ENCODE peak calls at places on chromosomes 2 and 18, in nine cellular contexts. K is hepatocyte, G is H9, U is SK-N-SH, H is fibroblast of lung, M is Caco-2, Z is thyroid gland, E is uterus, X is cardiac muscle cell. I is an unnamed sample. For H3K4me1 and H3K27me3, the result is how much of the 10 kb centered on the place peaks cover.

GRCh38 chr2:56739421-56739820 is 555.6 kb downstream of the CCDC85A start:
- DNase-seq in K (no peak), G (no peak), U (no peak), H (no peak), M (no peak), Z (no peak), E (no peak), X (no peak), I (no peak)

GRCh38 chr2:229454934-229455631 is 184.0 kb upstream of the PID1 start:
- DNase-seq in K (peak), G (no peak), U (no peak), H (peak), M (no peak), Z (no peak), E (no peak), X (peak), I (no peak)

GRCh38 chr2:189281151-189281550 is 101.6 kb upstream of the COL5A2 start:
- DNase-seq in K (no peak), G (no peak), U (no peak), H (peak), M (no peak), Z (no peak), E (no peak), X (no peak), I (no peak)

GRCh38 chr2:107325983-107326786 is 440.2 kb upstream of the ST6GAL2 start:
- DNase-seq in K (no peak), G (no peak), U (no peak), H (peak), M (no peak), Z (peak), E (no peak), X (peak), I (peak)

GRCh38 chr2:45904931-45905642 is 253.6 kb downstream of the PRKCE start:
- DNase-seq in K (no peak), G (no peak), U (no peak), H (no peak), M (no peak), Z (peak), E (no peak), X (no peak), I (no peak)

GRCh38 chr2:240479561-240479960 is 44.1 kb downstream of the GPC1 start:
- DNase-seq in K (peak), G (peak), U (peak), H (no peak), M (no peak), Z (no peak), E (no peak), X (no peak), I (no peak)

GRCh38 chr18:21629089-21629832 is 17.1 kb downstream of the SNRPD1 start:
- DNase-seq in K (no peak), G (no peak), U (no peak), H (no peak), M (no peak), Z (no peak), E (no peak), X (no peak), I (no peak)

GRCh38 chr2:15763822-15764682 is 172.4 kb downstream of the DDX1 start:
- DNase-seq in K (no peak), G (peak), U (no peak), H (no peak), M (no peak), Z (no peak), E (no peak), X (no peak), I (no peak)

GRCh38 chr2:117411983-117412382 is 402.5 kb upstream of the DDX18 start:
- DNase-seq in K (no peak), G (no peak), U (no peak), H (no peak), M (no peak), Z (no peak), E (no peak), X (no peak), I (no peak)

GRCh38 chr2:181621779-181622490 is 35.0 kb downstream of the CERKL start:
- DNase-seq in K (no peak), G (no peak), U (peak), H (no peak), M (no peak), Z (no peak), E (no peak), X (no peak), I (no peak)

GRCh38 chr2:97732436-97733340 is 19.3 kb downstream of the ZAP70 start:
- DNase-seq in K (no peak), G (no peak), U (no peak), H (no peak), M (peak), Z (no peak), E (no peak), X (no peak), I (no peak)

GRCh38 chr2:191976436-191976835 is 129.5 kb upstream of the CAVIN2 start:
- DNase-seq in K (no peak), G (no peak), U (no peak), H (peak), M (no peak), Z (no peak), E (no peak), X (peak), I (no peak)

GRCh38 chr18:75255113-75255512 is 44.5 kb downstream of the TSHZ1 start:
- DNase-seq in K (no peak), G (no peak), U (no peak), H (no peak), M (no peak), Z (no peak), E (no peak), X (no peak), I (no peak)

GRCh38 chr2:68753318-68753717 is 18.7 kb downstream of the ARHGAP25 start:
- DNase-seq in K (no peak), G (no peak), U (no peak), H (no peak), M (no peak), Z (no peak), E (no peak), X (no peak), I (no peak)

GRCh38 chr18:3328522-3328921 is 66.6 kb downstream of the MYL12B start:
- DNase-seq in K (no peak), G (no peak), U (no peak), H (peak), M (no peak), Z (no peak), E (no peak), X (no peak), I (no peak)

GRCh38 chr2:85920810-85921545 is 32.2 kb upstream of the ST3GAL5 start:
- DNase-seq in K (peak), G (no peak), U (no peak), H (no peak), M (no peak), Z (no peak), E (no peak), X (peak), I (peak)

GRCh38 chr2:140504596-140504995 is 1626.2 kb downstream of the LRP1B start:
- DNase-seq in K (no peak), G (no peak), U (no peak), H (no peak), M (no peak), Z (no peak), E (no peak), X (no peak), I (no peak)

GRCh38 chr18:6441201-6441600 is 26.5 kb upstream of the L3MBTL4 start:
- DNase-seq in K (no peak), G (no peak), U (no peak), H (peak), M (no peak), Z (no peak), E (no peak), X (peak), I (no peak)

GRCh38 chr18:59502899-59503245 is 143.8 kb upstream of the LMAN1 start:
- DNase-seq in K (no peak), G (no peak), U (peak), H (no peak), M (no peak), Z (no peak), E (no peak), X (no peak), I (no peak)

GRCh38 chr18:43267818-43268217 is 9.5 kb downstream of the SYT4 start:
- DNase-seq in K (no peak), G (no peak), U (no peak), H (no peak), M (no peak), Z (no peak), E (no peak), X (no peak), I (no peak)

DNA sequence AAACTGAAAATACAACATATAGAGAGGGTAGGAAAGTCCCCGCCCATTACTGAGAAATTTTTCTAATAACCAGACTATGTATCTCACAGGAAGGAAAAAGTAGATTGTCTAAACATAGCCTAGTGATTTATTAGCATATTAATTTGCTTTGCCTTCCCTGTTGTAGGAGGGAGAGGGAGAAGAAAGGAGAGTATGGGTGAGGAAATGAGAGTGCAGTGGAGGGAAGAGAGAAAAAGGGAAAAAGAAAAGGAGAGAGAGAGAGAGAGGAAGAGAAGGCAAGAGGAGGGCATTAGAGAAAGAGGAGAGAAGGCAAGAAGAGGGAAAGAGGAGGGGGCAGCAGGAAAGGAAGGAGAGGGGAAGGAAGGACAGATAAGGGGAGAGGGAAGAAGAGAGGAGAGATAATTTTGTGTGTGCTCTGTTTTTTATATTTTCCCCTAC is 3.6 kb upstream of the KYNU start:
- DNase-seq in K (no peak), G (no peak), U (no peak), H (no peak), M (no peak), Z (no peak), E (no peak), X (no peak), I (no peak)
- H3K4me1 ChIP-seq in K (under half), G (under half), U (under half), H (under half), M (under half), Z (under half), E (under half), X (under half), I (under half)

DNA sequence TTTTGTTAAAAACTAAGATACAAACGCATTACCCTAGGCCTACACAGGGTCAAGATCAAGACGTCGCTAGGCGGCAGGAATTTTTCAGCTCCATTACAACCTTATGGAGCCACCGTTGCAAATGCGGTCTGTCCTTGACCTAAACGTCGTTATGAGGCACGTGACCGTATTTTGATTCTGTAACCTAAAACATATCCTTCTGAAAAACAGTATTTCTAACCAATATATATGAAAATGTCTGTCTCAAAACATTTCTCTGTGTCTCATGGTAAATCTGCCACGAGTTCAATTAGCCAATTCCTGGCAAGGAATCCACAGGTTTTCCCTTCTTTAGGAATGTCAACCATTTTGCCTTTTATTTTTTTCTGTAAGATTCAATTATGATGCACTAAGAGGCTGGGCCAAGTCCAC is 1.7 kb downstream of the RTN4 start:
- DNase-seq in K (peak), G (no peak), U (peak), H (peak), M (peak), Z (no peak), E (no peak), X (peak), I (peak)
- H3K27me3 ChIP-seq in K (under half), G (under half), U (under half), H (under half), M (under half), Z (under half), E (under half), X (under half), I (under half)

GRCh38 chr2:65550246-65550645 is 117.8 kb upstream of the SPRED2 start:
- DNase-seq in K (no peak), G (no peak), U (no peak), H (no peak), M (no peak), Z (no peak), E (no peak), X (no peak), I (no peak)

GRCh38 chr2:65546406-65546805 is 114.0 kb upstream of the SPRED2 start:
- DNase-seq in K (no peak), G (no peak), U (no peak), H (no peak), M (no peak), Z (no peak), E (no peak), X (no peak), I (no peak)

GRCh38 chr2:65548571-65549261 is 116.3 kb upstream of the SPRED2 start:
- DNase-seq in K (no peak), G (no peak), U (no peak), H (no peak), M (no peak), Z (no peak), E (no peak), X (no peak), I (no peak)

GRCh38 chr2:65551528-65551927 is 119.1 kb upstream of the SPRED2 start:
- DNase-seq in K (no peak), G (no peak), U (no peak), H (no peak), M (no peak), Z (no peak), E (no peak), X (no peak), I (no peak)

DNA sequence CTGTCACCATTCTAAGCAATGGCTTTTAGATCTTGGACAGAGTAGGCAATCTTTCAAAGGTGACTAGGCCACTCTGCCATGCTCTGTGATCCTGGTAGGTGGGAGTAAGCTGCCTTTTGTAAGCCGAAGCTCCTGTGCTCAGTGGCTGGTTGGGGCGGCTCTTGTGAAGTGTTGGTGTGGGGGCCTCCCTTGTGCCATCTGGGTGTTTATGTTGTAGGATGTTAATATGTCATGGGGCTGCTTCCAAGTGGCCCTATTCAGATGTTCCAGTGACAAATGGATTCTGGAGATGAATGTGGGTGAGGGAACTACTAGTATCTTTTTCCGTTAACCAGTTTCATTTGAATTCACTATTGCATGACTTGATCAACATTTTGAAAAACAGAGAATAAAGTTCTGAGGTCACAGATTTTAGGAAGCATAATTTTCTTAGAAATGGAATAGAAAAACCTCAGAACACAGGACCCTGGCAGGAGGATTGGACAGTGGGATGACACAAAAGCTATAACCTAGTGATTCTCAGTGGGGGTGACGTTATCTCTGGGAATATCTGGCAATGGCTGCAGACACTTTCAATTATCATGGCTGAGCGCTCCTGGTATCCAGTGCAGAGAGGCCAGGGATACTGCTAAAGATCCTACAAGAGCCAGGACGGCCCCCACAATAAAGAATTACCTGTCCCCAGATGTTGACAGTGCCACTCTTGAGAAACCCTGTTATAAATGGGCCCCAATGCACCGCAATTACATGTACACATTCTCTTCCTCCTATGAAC is 117.0 kb upstream of the SPRED2 start:
- DNase-seq in K (no peak), G (no peak), U (peak), H (no peak), M (no peak), Z (no peak), E (no peak), X (no peak), I (no peak)
- TF ChIP-seq CTCF in K (no peak), G (no peak), U (no peak), H (no peak), M (no peak), Z (no peak), E (no peak), X (no peak), I (no peak)

GRCh38 chr2:423479-423878 is 135.6 kb upstream of the ALKAL2 start:
- DNase-seq in K (no peak), G (no peak), U (no peak), H (no peak), M (no peak), Z (no peak), E (no peak), X (no peak), I (no peak)
- H3K4me1 ChIP-seq in K (under half), G (under half), U (under half), H (under half), M (under half), Z (under half), E (under half), X (under half), I (under half)

GRCh38 chr2:127216593-127216992 is 3.5 kb downstream of the CYP27C1 start:
- DNase-seq in K (no peak), G (no peak), U (no peak), H (no peak), M (no peak), Z (no peak), E (no peak), X (no peak), I (no peak)

GRCh38 chr2:127218843-127219715 is 1.0 kb downstream of the CYP27C1 start:
- DNase-seq in K (peak), G (no peak), U (peak), H (no peak), M (no peak), Z (no peak), E (peak), X (peak), I (no peak)

GRCh38 chr2:127219716-127220090 is 396 bp downstream of the CYP27C1 start:
- DNase-seq in K (peak), G (peak), U (peak), H (no peak), M (no peak), Z (peak), E (peak), X (no peak), I (no peak)

GRCh38 chr2:127217470-127218325 is 2.4 kb downstream of the CYP27C1 start:
- DNase-seq in K (no peak), G (peak), U (no peak), H (no peak), M (no peak), Z (no peak), E (no peak), X (no peak), I (no peak)

DNA sequence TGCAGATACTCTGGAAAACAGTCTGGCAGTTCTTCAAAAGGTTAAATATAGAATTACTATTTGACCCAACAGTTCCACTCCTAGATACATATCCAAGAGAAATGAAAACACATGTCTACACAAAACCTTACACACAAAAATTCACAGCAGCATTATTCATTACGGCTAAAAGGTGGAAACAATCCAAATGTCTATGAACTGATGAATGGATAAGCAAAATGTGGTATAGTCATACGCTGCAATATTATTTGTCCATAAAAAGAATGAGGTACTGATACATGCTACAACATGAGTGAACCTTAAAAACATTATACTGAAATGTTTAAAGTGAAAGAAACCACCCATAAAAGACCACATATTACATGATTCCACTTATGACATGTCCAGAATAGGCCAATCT is 4.0 kb downstream of the CYP27C1 start:
- DNase-seq in K (no peak), G (no peak), U (no peak), H (no peak), M (no peak), Z (no peak), E (no peak), X (no peak), I (no peak)
- H3K27me3 ChIP-seq in K (under half), G (under half), U (under half), H (under half), M (under half), Z (under half), E (under half), X (under half), I (under half)

DNA sequence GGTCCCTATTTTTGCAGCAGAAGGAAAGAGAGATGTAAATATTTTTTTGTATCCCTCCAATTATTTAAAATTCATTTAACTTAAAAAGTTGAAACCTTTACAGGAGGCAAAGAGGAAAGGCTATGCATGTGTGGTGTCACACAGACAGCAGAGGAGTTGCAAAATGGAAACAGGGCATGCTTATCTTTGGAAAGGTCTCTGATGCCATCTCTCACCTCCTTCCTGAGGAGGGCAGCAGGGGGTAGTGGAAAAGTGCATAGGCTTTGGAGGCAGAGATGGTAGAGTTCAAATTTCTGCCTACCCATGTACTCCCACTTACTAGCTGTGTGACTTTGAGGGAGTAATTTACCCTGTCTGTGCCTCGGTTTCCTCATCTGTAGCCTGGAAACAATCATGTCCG is 99.6 kb upstream of the MCFD2 start:
- DNase-seq in K (no peak), G (no peak), U (peak), H (peak), M (no peak), Z (no peak), E (no peak), X (no peak), I (no peak)
- TF ChIP-seq CTCF in K (no peak), G (no peak), U (peak), H (no peak), M (no peak), Z (no peak), E (no peak), X (no peak), I (no peak)

GRCh38 chr2:52264911-52265310 is 1233.0 kb upstream of the NRXN1 start:
- DNase-seq in K (no peak), G (no peak), U (no peak), H (no peak), M (no peak), Z (no peak), E (no peak), X (no peak), I (no peak)
- H3K4me1 ChIP-seq in K (under half), G (under half), U (under half), H (under half), M (under half), Z (under half), E (under half), X (under half), I (under half)

DNA sequence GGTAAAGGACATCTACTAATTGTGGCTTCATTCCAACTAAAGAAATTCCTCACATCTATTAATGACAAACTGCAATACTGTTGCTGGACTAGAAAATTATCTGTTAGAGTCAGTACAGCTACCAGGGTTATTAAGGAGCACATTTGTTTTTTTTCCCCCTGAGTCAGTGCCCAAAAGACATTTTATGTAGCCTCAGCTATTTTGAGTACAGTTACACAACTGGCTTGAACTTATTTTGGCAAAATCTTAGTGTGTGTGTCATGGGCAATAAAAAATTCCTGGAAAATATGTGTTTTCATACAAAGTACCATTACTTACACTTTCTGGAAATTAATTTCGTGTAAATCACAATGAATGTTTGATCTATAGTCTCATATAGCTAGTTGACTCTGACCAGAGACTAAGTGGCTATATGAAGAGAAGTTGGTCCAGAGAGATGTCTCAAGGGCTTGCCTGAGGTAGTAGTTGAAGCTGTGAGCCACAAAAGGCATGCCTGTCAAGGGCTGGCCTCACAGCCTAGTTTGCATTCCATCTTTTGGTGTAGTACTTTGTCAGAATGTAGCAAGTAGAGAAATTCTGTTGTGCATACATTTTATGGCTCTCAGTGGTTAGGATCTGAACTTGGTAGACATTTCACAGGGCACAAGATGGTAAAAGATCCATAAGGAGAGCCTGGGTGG is 283.4 kb downstream of the MTX2 start:
- DNase-seq in K (no peak), G (no peak), U (no peak), H (peak), M (no peak), Z (no peak), E (no peak), X (peak), I (no peak)
- H3K27me3 ChIP-seq in K (under half), G (under half), U (under half), H (under half), M (under half), Z (under half), E (under half), X (half or more), I (under half)

I was measured in testis.